ENCODE peak calls at places on chromosome 14, in nine cellular contexts. S is neural crest cell; W is cardiac muscle cell; O is stimulated activated CD4-positive, alpha-beta T cell treated with anti-CD3 and anti-CD28 coated beads, Interleukin-1b, Interleukin-23, amount 100 ng/mL, for 24 hours; T is iris pigment epithelial cell; E is activated CD8-positive, alpha-beta memory T cell treated with anti-CD3 and anti-CD28 coated beads, Interleukin-2, amount 50 U/mL, for 48 hours; A is WERI-Rb-1; F is cerebellum; N is suprapubic skin. Q is an unnamed sample.

GRCh38 chr14:37623552-37623951 is 28.1 kb downstream of the TTC6 start:
- DNase-seq in E (no peak), T (peak; percentile 73), A (no peak), S (no peak), F (no peak), N (no peak), W (peak; percentile 55), O (no peak), Q (no peak)

GRCh38 chr14:104898195-104898558 is 26.5 kb upstream of the PLD4 start:
- DNase-seq in N (peak; percentile 67), T (no peak), O (no peak), S (no peak), W (no peak), E (no peak), F (no peak), A (no peak), Q (no peak)

GRCh38 chr14:51507556-51508511 is 143.9 kb upstream of the FRMD6 start:
- DNase-seq in W (peak; percentile 78), F (peak; percentile 20), A (peak; percentile 54), O (no peak), T (peak; percentile 63), E (no peak), S (no peak), N (peak; percentile 84), Q (no peak)

GRCh38 chr14:100028990-100029677 is 36.1 kb upstream of the EVL start:
- DNase-seq in O (no peak), S (no peak), E (no peak), W (no peak), A (no peak), T (peak; percentile 47), F (no peak), N (no peak), Q (no peak)

GRCh38 chr14:55077155-55077554 is 25.7 kb downstream of the MAPK1IP1L start:
- DNase-seq in T (peak; percentile 59), N (no peak), S (no peak), A (no peak), F (no peak), O (no peak), W (peak; percentile 38), E (no peak), Q (no peak)

GRCh38 chr14:96176275-96176674 is 28.4 kb upstream of the BDKRB2 start:
- DNase-seq in T (no peak), A (no peak), E (no peak), O (no peak), N (no peak), W (peak; percentile 46), F (no peak), S (no peak), Q (no peak)

GRCh38 chr14:75979071-75979571 is 2.7 kb downstream of the TGFB3 start:
- DNase-seq in W (peak; percentile 66), F (no peak), N (no peak), A (peak; percentile 57), T (peak; percentile 62), E (peak; percentile 55), O (no peak), S (peak; percentile 31), Q (no peak)

GRCh38 chr14:24861083-24861630 is 188.8 kb downstream of the STXBP6 start:
- DNase-seq in E (no peak), N (no peak), S (no peak), A (no peak), F (no peak), T (peak; percentile 81), W (peak; percentile 44), O (no peak), Q (no peak)

GRCh38 chr14:66600416-66600815 is 92.5 kb downstream of the GPHN start:
- DNase-seq in N (no peak), A (no peak), W (peak; percentile 57), S (no peak), E (no peak), F (no peak), T (peak; percentile 89), O (no peak), Q (no peak)

GRCh38 chr14:68891851-68892660 is 87.0 kb downstream of the ACTN1 start:
- DNase-seq in W (peak; percentile 25), F (no peak), T (peak; percentile 75), O (no peak), S (no peak), E (no peak), A (no peak), N (no peak), Q (no peak)

GRCh38 chr14:61399365-61399764 is 78.0 kb downstream of the PRKCH start:
- DNase-seq in W (no peak), T (no peak), F (no peak), N (no peak), E (no peak), S (no peak), A (no peak), O (no peak), Q (no peak)

GRCh38 chr14:69592923-69593677 is 18.3 kb upstream of the SUSD6 start:
- DNase-seq in W (peak; percentile 93), N (no peak), S (no peak), O (no peak), A (no peak), T (peak; percentile 71), F (no peak), E (no peak), Q (no peak)

GRCh38 chr14:53011053-53011462 is 60.2 kb upstream of the FERMT2 start:
- DNase-seq in W (peak; percentile 99), O (no peak), A (no peak), E (no peak), F (no peak), N (peak; percentile 88), T (peak; percentile 98), S (no peak), Q (no peak)

GRCh38 chr14:73762375-73762822 is 48.2 kb upstream of the PNMA1 start:
- DNase-seq in S (no peak), W (no peak), O (no peak), N (no peak), E (peak; percentile 71), T (no peak), F (no peak), A (no peak), Q (no peak)

GRCh38 chr14:75978249-75978731 is 3.5 kb downstream of the TGFB3 start:
- DNase-seq in T (no peak), O (no peak), E (no peak), N (no peak), W (no peak), S (no peak), F (no peak), A (no peak), Q (no peak)

GRCh38 chr14:105541218-105541617 is 14.8 kb downstream of the TMEM121 start:
- DNase-seq in F (no peak), N (no peak), T (no peak), E (no peak), W (no peak), S (no peak), A (no peak), O (no peak), Q (no peak)

GRCh38 chr14:33280646-33281045 is 342.0 kb downstream of the NPAS3 start:
- DNase-seq in A (no peak), W (no peak), O (no peak), T (peak; percentile 58), N (no peak), F (no peak), E (no peak), S (no peak), Q (no peak)

GRCh38 chr14:93962701-93963601 is 13.4 kb downstream of the ASB2 start:
- DNase-seq in A (no peak), T (peak; percentile 63), F (no peak), E (peak; percentile 79), O (no peak), W (no peak), S (no peak), N (no peak), Q (peak; percentile 40)

GRCh38 chr14:92539875-92540274 is 26.3 kb downstream of the RIN3 start:
- DNase-seq in O (no peak), W (peak; percentile 77), N (no peak), E (no peak), A (no peak), F (no peak), T (no peak), S (no peak), Q (no peak)

GRCh38 chr14:58942516-58942915 is 246.0 kb upstream of the DAAM1 start:
- DNase-seq in F (no peak), A (no peak), E (no peak), N (no peak), O (no peak), T (peak; percentile 53), W (peak; percentile 25), S (no peak), Q (no peak)

GRCh38 chr14:88421286-88421685 is 35.8 kb downstream of the SPATA7 start:
- DNase-seq in O (no peak), S (no peak), W (peak; percentile 27), F (no peak), N (no peak), A (no peak), E (no peak), T (peak; percentile 6), Q (no peak)

GRCh38 chr14:78005325-78005724 is 164.8 kb upstream of the NRXN3 start:
- DNase-seq in E (no peak), N (no peak), T (peak; percentile 62), W (peak; percentile 58), A (no peak), O (no peak), F (no peak), S (no peak), Q (no peak)

Q was measured in GF-D8.